ENCODE peak calls at places on chromosomes 7 and 10, in seven cellular contexts. D is SK-N-SH, V is suprapubic skin, N is heart right ventricle, Z is lower leg skin, H is fibroblast of mammary gland, E is brain microvascular endothelial cell. A is an unnamed sample.

GRCh38 chr7:135922263-135922662 is 54.9 kb downstream of the MTPN start:
- DNase-seq in D (no peak), V (no peak), N (no peak), Z (no peak), H (no peak), E (no peak), A (no peak)

GRCh38 chr10:117663750-117664149 is 121.2 kb downstream of the EMX2 start:
- DNase-seq in D (no peak), V (no peak), N (no peak), Z (no peak), H (peak), E (peak), A (peak)

GRCh38 chr7:21281193-21281592 is 146.7 kb upstream of the SP4 start:
- DNase-seq in D (no peak), V (no peak), N (no peak), Z (no peak), H (no peak), E (no peak), A (no peak)

GRCh38 chr10:17238445-17239275 is 10.6 kb downstream of the VIM start:
- DNase-seq in D (no peak), V (peak), N (no peak), Z (no peak), H (peak), E (peak), A (peak)

GRCh38 chr7:45182856-45183710 is 25.5 kb downstream of the RAMP3 start:
- DNase-seq in D (no peak), V (peak), N (no peak), Z (no peak), H (no peak), E (no peak), A (no peak)

GRCh38 chr7:18895456-18895855 is 222.0 kb downstream of the TWIST1 start:
- DNase-seq in D (no peak), V (no peak), N (no peak), Z (no peak), H (peak), E (no peak), A (peak)

GRCh38 chr10:44857363-44858016 is 53.6 kb upstream of the TMEM72 start:
- DNase-seq in D (peak), V (no peak), N (peak), Z (peak), H (peak), E (peak), A (peak)

GRCh38 chr10:74924251-74924954 is 98.0 kb downstream of the KAT6B start:
- DNase-seq in D (no peak), V (no peak), N (no peak), Z (no peak), H (peak), E (peak), A (peak)

GRCh38 chr7:7761974-7762769 is 43.8 kb upstream of the RPA3 start:
- DNase-seq in D (no peak), V (no peak), N (no peak), Z (no peak), H (peak), E (peak), A (peak)

GRCh38 chr7:7757576-7757975 is 39.2 kb upstream of the RPA3 start:
- DNase-seq in D (no peak), V (no peak), N (no peak), Z (no peak), H (no peak), E (no peak), A (no peak)

GRCh38 chr7:7765422-7765821 is 47.0 kb upstream of the RPA3 start:
- DNase-seq in D (no peak), V (no peak), N (no peak), Z (no peak), H (no peak), E (no peak), A (no peak)

GRCh38 chr7:7764515-7765138 is 46.2 kb upstream of the RPA3 start:
- DNase-seq in D (no peak), V (no peak), N (no peak), Z (no peak), H (no peak), E (no peak), A (no peak)

GRCh38 chr7:7761340-7761973 is 43.0 kb upstream of the RPA3 start:
- DNase-seq in D (no peak), V (no peak), N (no peak), Z (no peak), H (peak), E (no peak), A (peak)
- TF ChIP-seq CTCF in D (peak), V (peak), N (peak), Z (no peak), H (peak), E (peak), A (peak)

GRCh38 chr7:1567082-1567771 is 2.6 kb downstream of the PSMG3 start:
- DNase-seq in D (no peak), V (peak), N (no peak), Z (peak), H (peak), E (peak), A (no peak)

GRCh38 chr7:1567893-1568292 is 1.9 kb downstream of the PSMG3 start:
- DNase-seq in D (peak), V (peak), N (no peak), Z (peak), H (peak), E (peak), A (no peak)

GRCh38 chr7:1569833-1570632 is at the start of gene PSMG3:
- DNase-seq in D (peak), V (peak), N (peak), Z (peak), H (peak), E (peak), A (peak)

GRCh38 chr7:1569440-1569832 is 396 bp downstream of the PSMG3 start:
- DNase-seq in D (no peak), V (no peak), N (no peak), Z (no peak), H (no peak), E (no peak), A (no peak)

GRCh38 chr7:1569016-1569415 is 816 bp downstream of the PSMG3 start:
- DNase-seq in D (peak), V (peak), N (no peak), Z (no peak), H (peak), E (peak), A (no peak)
- H3K4me3 ChIP-seq in D (peak), V (peak), N (peak), Z (no peak), H (peak), E (peak), A (peak)

DNA sequence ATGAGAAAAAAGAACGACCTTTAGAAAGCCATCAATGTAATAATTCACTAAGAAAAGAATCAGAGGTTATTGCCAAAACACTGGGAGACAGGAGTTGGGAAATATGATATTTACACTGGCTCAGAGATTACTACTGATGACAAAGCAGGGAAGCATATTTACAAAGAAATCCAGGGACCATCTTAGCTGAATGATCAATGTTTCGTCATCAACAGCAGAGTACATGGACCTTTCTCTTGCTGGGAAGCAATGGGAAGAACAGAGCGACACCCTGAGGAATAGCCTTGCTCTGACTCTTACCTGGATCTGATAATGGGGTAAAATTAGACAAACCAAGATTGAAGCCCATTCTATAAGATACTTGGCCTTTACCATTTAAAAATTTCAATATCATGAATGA is 1293.5 kb downstream of the XPNPEP1 start:
- DNase-seq in D (no peak), V (no peak), N (no peak), Z (no peak), H (peak), E (no peak), A (peak)
- TF ChIP-seq CTCF in D (no peak), V (no peak), N (no peak), Z (no peak), H (peak), E (no peak), A (no peak)

GRCh38 chr7:35727571-35727970 is 32.6 kb upstream of the HERPUD2 start:
- DNase-seq in D (no peak), V (no peak), N (no peak), Z (no peak), H (peak), E (peak), A (no peak)
- H3K4me3 ChIP-seq in D (no peak), V (no peak), N (no peak), Z (no peak), H (no peak), E (no peak), A (no peak)

GRCh38 chr10:3869036-3869435 is 84.0 kb upstream of the KLF6 start:
- DNase-seq in D (no peak), V (no peak), N (no peak), Z (no peak), H (peak), E (no peak), A (no peak)
- TF ChIP-seq CTCF in D (no peak), V (no peak), N (no peak), Z (no peak), H (no peak), E (no peak), A (no peak)

GRCh38 chr7:7972128-7972527 is 3.5 kb downstream of the GLCCI1 start:
- DNase-seq in D (peak), V (no peak), N (no peak), Z (no peak), H (no peak), E (no peak), A (no peak)

GRCh38 chr7:7970620-7971307 is 2.2 kb downstream of the GLCCI1 start:
- DNase-seq in D (peak), V (no peak), N (no peak), Z (no peak), H (no peak), E (no peak), A (no peak)

GRCh38 chr7:7972927-7973594 is 4.5 kb downstream of the GLCCI1 start:
- DNase-seq in D (no peak), V (no peak), N (no peak), Z (no peak), H (no peak), E (no peak), A (no peak)

GRCh38 chr7:7970113-7970619 is 1.6 kb downstream of the GLCCI1 start:
- DNase-seq in D (peak), V (no peak), N (no peak), Z (no peak), H (no peak), E (no peak), A (no peak)

GRCh38 chr7:7971308-7972040 is 2.9 kb downstream of the GLCCI1 start:
- DNase-seq in D (no peak), V (no peak), N (no peak), Z (no peak), H (no peak), E (no peak), A (no peak)
- H3K4me3 ChIP-seq in D (peak), V (peak), N (no peak), Z (no peak), H (no peak), E (no peak), A (no peak)

GRCh38 chr10:59290448-59290847 is 71.9 kb downstream of the FAM13C start:
- DNase-seq in D (peak), V (no peak), N (no peak), Z (no peak), H (no peak), E (no peak), A (no peak)
- TF ChIP-seq CTCF in D (peak), V (no peak), N (no peak), Z (no peak), H (peak), E (peak), A (no peak)

A was measured in fibroblast of pulmonary artery.